ENCODE peak calls at places on chromosome 11, in six cellular contexts. One of them, this sample, is unnamed.

GRCh38 chr11:2688381-2689231 is 11.2 kb downstream of the KCNQ1OT1 start:
- DNase-seq in K562: no peak
- DNase-seq in H1: no peak
- DNase-seq in WTC11: peak
- DNase-seq in HepG2: no peak
- DNase-seq in GM23338: no peak
- DNase-seq in this sample: no peak

GRCh38 chr11:129317564-129317963 is 58.1 kb upstream of the BARX2 start:
- DNase-seq in WTC11: no peak
- DNase-seq in GM23338: no peak
- DNase-seq in H1: no peak
- DNase-seq in K562: no peak
- DNase-seq in HepG2: no peak
- DNase-seq in this sample: no peak

GRCh38 chr11:63705526-63705925 is 24.2 kb downstream of the RTN3 start:
- DNase-seq in K562: no peak
- DNase-seq in H1: no peak
- DNase-seq in HepG2: no peak
- DNase-seq in GM23338: no peak
- DNase-seq in WTC11: no peak
- DNase-seq in this sample: no peak

GRCh38 chr11:28559497-28559896 is 451.3 kb downstream of the METTL15 start:
- DNase-seq in GM23338: peak
- DNase-seq in H1: no peak
- DNase-seq in HepG2: no peak
- DNase-seq in WTC11: peak
- DNase-seq in K562: no peak
- DNase-seq in this sample: no peak

GRCh38 chr11:36736103-36736502 is 138.1 kb upstream of the RAG2 start:
- DNase-seq in K562: no peak
- DNase-seq in WTC11: no peak
- DNase-seq in GM23338: no peak
- DNase-seq in H1: no peak
- DNase-seq in HepG2: no peak
- DNase-seq in this sample: no peak

GRCh38 chr11:128903248-128904041 is 12.3 kb downstream of the KCNJ5 start:
- DNase-seq in H1: peak
- DNase-seq in WTC11: no peak
- DNase-seq in HepG2: no peak
- DNase-seq in GM23338: peak
- DNase-seq in K562: no peak
- DNase-seq in this sample: no peak

GRCh38 chr11:121634889-121635288 is 182.1 kb upstream of the SORL1-AS1 start:
- DNase-seq in WTC11: no peak
- DNase-seq in HepG2: no peak
- DNase-seq in H1: no peak
- DNase-seq in K562: no peak
- DNase-seq in GM23338: no peak
- DNase-seq in this sample: no peak

GRCh38 chr11:2798951-2799761 is 86.4 kb downstream of the CDKN1C start:
- DNase-seq in GM23338: no peak
- DNase-seq in HepG2: peak
- DNase-seq in WTC11: no peak
- DNase-seq in H1: peak
- DNase-seq in K562: no peak
- DNase-seq in this sample: no peak

GRCh38 chr11:60921259-60921658 is 3.0 kb upstream of the TMEM132A start:
- DNase-seq in GM23338: no peak
- DNase-seq in HepG2: no peak
- DNase-seq in H1: no peak
- DNase-seq in WTC11: no peak
- DNase-seq in K562: no peak
- DNase-seq in this sample: no peak

GRCh38 chr11:36333897-36334296 is 37.8 kb downstream of the PRR5L start:
- DNase-seq in H1: no peak
- DNase-seq in GM23338: peak
- DNase-seq in WTC11: peak
- DNase-seq in HepG2: no peak
- DNase-seq in K562: peak
- DNase-seq in this sample: no peak

GRCh38 chr11:29937526-29937925 is 79.3 kb downstream of the KCNA4 start:
- DNase-seq in K562: no peak
- DNase-seq in HepG2: no peak
- DNase-seq in WTC11: no peak
- DNase-seq in GM23338: no peak
- DNase-seq in H1: no peak
- DNase-seq in this sample: no peak

GRCh38 chr11:57205046-57205671 is 23.4 kb downstream of the LRRC55 start:
- DNase-seq in H1: no peak
- DNase-seq in GM23338: peak
- DNase-seq in K562: no peak
- DNase-seq in HepG2: no peak
- DNase-seq in WTC11: no peak
- DNase-seq in this sample: no peak

GRCh38 chr11:68012843-68013610 is 2.9 kb downstream of the ALDH3B1 start:
- DNase-seq in HepG2: peak
- DNase-seq in GM23338: no peak
- DNase-seq in K562: no peak
- DNase-seq in H1: no peak
- DNase-seq in WTC11: no peak
- DNase-seq in this sample: no peak

GRCh38 chr11:67437082-67437821 is at the start of gene PTPRCAP:
- DNase-seq in K562: peak
- DNase-seq in HepG2: no peak
- DNase-seq in WTC11: peak
- DNase-seq in H1: no peak
- DNase-seq in GM23338: peak
- DNase-seq in this sample: no peak

GRCh38 chr11:16669799-16670415 is 68.5 kb upstream of the C11orf58 start:
- DNase-seq in H1: no peak
- DNase-seq in WTC11: peak
- DNase-seq in K562: no peak
- DNase-seq in HepG2: peak
- DNase-seq in GM23338: peak
- DNase-seq in this sample: no peak

GRCh38 chr11:117663389-117663788 is 133.6 kb downstream of the DSCAML1 start:
- DNase-seq in K562: no peak
- DNase-seq in H1: no peak
- DNase-seq in GM23338: no peak
- DNase-seq in WTC11: no peak
- DNase-seq in HepG2: no peak
- DNase-seq in this sample: no peak

GRCh38 chr11:116148056-116148455 is 624.7 kb downstream of the BUD13 start:
- DNase-seq in H1: no peak
- DNase-seq in GM23338: peak
- DNase-seq in WTC11: peak
- DNase-seq in K562: no peak
- DNase-seq in HepG2: no peak
- DNase-seq in this sample: no peak

GRCh38 chr11:73656985-73657384 is 10.6 kb downstream of the PLEKHB1 start:
- DNase-seq in K562: no peak
- DNase-seq in HepG2: no peak
- DNase-seq in H1: no peak
- DNase-seq in WTC11: no peak
- DNase-seq in GM23338: no peak
- DNase-seq in this sample: no peak

GRCh38 chr11:44416776-44417175 is 106.8 kb upstream of the ALX4 start:
- DNase-seq in WTC11: no peak
- DNase-seq in GM23338: no peak
- DNase-seq in H1: no peak
- DNase-seq in K562: no peak
- DNase-seq in HepG2: no peak
- DNase-seq in this sample: no peak

DNA sequence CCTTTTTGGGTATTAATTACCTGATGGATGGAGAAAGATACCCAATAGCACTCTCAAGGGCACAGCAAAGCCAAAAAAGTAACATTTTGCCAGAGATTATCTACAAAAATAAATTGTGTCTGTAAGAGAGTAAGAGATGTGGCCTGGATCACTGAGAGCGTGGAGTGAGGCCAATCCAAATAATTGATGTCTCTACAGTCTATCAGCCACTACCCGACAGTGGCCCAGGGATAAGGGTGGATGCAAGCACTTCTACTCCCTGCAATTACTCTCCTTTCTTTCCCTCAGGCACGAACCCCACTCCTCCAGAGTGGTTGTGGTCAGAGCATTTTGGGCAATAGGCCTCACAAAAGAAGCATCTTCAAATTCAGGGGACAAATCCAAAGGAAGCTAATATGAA is 92.3 kb upstream of the ZC3H12C start:
- DNase-seq in K562: no peak
- DNase-seq in H1: no peak
- DNase-seq in GM23338: no peak
- DNase-seq in HepG2: no peak
- DNase-seq in WTC11: no peak
- DNase-seq in this sample: no peak
- TF ChIP-seq CREB1 in K562: no peak
- TF ChIP-seq CREB1 in H1: no peak
- TF ChIP-seq CREB1 in GM23338: no peak
- TF ChIP-seq CREB1 in HepG2: no peak
- TF ChIP-seq CREB1 in WTC11: no peak
- TF ChIP-seq CREB1 in this sample: no peak

DNA sequence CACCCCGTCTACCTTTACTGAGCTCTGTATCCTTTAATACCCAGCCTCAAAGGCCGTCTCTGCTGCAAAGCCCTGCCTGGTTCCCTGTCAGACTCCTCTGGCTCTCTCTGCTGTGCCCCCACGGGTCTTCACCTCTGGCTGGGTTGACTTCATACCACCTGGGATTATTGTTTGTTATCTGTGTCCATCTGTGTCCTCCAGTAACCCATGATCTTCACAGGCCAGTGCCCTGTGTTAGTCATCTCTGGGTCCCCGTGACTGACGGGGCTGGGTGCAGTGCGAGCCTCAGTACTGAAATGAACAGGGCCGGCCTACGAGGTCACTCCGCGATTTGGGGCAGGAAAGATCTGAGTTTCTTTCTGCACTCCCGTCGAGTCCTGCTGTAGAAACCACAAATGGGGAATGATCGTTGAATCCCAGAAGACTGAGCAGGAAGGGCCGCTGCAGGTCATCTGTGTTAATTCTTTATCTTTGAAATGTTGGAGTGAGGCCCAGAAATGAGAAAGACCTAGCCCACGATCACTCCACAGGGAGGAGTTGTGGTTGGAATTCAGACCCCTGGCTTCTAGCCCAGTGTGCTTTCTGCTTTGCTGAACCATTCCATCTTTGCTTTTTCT is 12.3 kb upstream of the TUB start:
- DNase-seq in WTC11: no peak
- DNase-seq in HepG2: peak
- DNase-seq in H1: no peak
- DNase-seq in K562: peak
- DNase-seq in GM23338: no peak
- DNase-seq in this sample: no peak
- TF ChIP-seq CREB1 in WTC11: no peak
- TF ChIP-seq CREB1 in HepG2: no peak
- TF ChIP-seq CREB1 in H1: no peak
- TF ChIP-seq CREB1 in K562: no peak
- TF ChIP-seq CREB1 in GM23338: no peak
- TF ChIP-seq CREB1 in this sample: no peak

DNA sequence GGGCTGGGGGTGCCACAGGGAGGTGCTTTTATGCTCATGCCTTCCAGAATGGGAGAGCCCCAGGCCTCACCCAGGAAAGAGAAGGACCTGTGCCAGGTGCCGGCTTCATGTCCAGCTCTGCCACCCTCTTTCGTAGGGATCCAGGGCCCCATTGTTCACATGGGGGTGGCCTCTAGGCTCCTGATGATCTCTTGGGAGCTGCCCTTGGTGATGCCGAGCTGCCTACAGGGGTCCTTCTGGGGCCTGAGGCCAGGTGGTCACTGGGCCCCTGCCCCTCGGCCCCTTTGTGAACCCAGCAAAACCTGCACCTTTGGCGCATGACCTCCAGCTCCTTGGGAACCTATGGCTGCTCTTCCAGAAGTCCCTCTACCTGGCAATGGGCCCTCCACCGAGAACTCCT is 41.4 kb upstream of the SMIM38 start:
- DNase-seq in K562: no peak
- DNase-seq in WTC11: no peak
- DNase-seq in H1: no peak
- DNase-seq in GM23338: no peak
- DNase-seq in HepG2: no peak
- DNase-seq in this sample: no peak
- TF ChIP-seq CREB1 in K562: no peak
- TF ChIP-seq CREB1 in WTC11: no peak
- TF ChIP-seq CREB1 in H1: no peak
- TF ChIP-seq CREB1 in GM23338: no peak
- TF ChIP-seq CREB1 in HepG2: no peak
- TF ChIP-seq CREB1 in this sample: no peak

DNA sequence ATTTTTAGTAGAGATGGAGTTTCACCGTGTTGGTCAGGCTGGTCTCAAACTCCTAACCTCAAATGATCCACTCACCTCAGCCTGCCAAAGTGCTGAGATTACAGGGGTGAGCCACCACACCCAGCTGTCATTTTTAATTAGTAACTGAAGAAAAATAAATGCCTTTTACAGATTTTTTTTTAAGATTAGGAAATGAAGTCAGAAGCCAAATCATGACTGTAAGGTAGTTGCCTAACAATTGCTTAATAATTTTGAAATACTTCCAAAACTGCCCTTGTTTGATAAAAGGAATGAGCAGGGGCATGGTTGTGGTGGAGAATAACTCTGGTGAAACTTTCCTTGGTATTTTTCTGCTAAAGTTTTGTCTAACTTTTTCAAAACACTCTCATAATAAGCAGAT is 98.9 kb upstream of the SLC5A12 start:
- DNase-seq in HepG2: no peak
- DNase-seq in GM23338: no peak
- DNase-seq in WTC11: no peak
- DNase-seq in H1: no peak
- DNase-seq in K562: no peak
- DNase-seq in this sample: no peak
- TF ChIP-seq CREB1 in HepG2: no peak
- TF ChIP-seq CREB1 in GM23338: no peak
- TF ChIP-seq CREB1 in WTC11: no peak
- TF ChIP-seq CREB1 in H1: no peak
- TF ChIP-seq CREB1 in K562: no peak
- TF ChIP-seq CREB1 in this sample: no peak

GRCh38 chr11:93458286-93458685 is 84.9 kb downstream of the SMCO4 start:
- DNase-seq in H1: no peak
- DNase-seq in HepG2: no peak
- DNase-seq in GM23338: no peak
- DNase-seq in K562: no peak
- DNase-seq in WTC11: no peak
- DNase-seq in this sample: no peak
- TF ChIP-seq CREB1 in H1: no peak
- TF ChIP-seq CREB1 in HepG2: no peak
- TF ChIP-seq CREB1 in GM23338: no peak
- TF ChIP-seq CREB1 in K562: no peak
- TF ChIP-seq CREB1 in WTC11: no peak
- TF ChIP-seq CREB1 in this sample: no peak

GRCh38 chr11:561148-562003 is 606 bp downstream of the RASSF7 start:
- DNase-seq in K562: peak
- DNase-seq in WTC11: no peak
- DNase-seq in H1: peak
- DNase-seq in HepG2: peak
- DNase-seq in GM23338: peak
- DNase-seq in this sample: no peak
- TF ChIP-seq CREB1 in K562: no peak
- TF ChIP-seq CREB1 in WTC11: no peak
- TF ChIP-seq CREB1 in H1: no peak
- TF ChIP-seq CREB1 in HepG2: no peak
- TF ChIP-seq CREB1 in GM23338: no peak
- TF ChIP-seq CREB1 in this sample: no peak